ENCODE peak calls at places on chromosomes 1 and 21, in four cellular contexts. P is K562, N is GM12878, S is HL-60. W is an unnamed sample.

GRCh38 chr21:40797881-40798280 is 49.1 kb downstream of the DSCAM start:
- DNase-seq in N (no peak), P (no peak), S (no peak), W (no peak)

GRCh38 chr1:204431310-204432184 is 19.9 kb upstream of the PPP1R15B start:
- DNase-seq in S (peak; percentile 72), P (peak; percentile 87), N (no peak), W (peak; percentile 70)

GRCh38 chr1:55468438-55468837 is 253.3 kb upstream of the USP24 start:
- DNase-seq in N (no peak), S (no peak), P (peak; percentile 7), W (no peak)

GRCh38 chr1:7526867-7527732 is 244.0 kb upstream of the VAMP3 start:
- DNase-seq in P (no peak), S (no peak), N (no peak), W (no peak)

GRCh38 chr1:187244623-187245022 is 415.9 kb downstream of the PLA2G4A start:
- DNase-seq in P (no peak), S (no peak), N (no peak), W (no peak)

GRCh38 chr1:194366705-194367104 is 1180.3 kb upstream of the B3GALT2 start:
- DNase-seq in P (no peak), S (no peak), N (no peak), W (no peak)

GRCh38 chr1:112267929-112268328 is 128.1 kb upstream of the CTTNBP2NL start:
- DNase-seq in P (no peak), S (no peak), N (no peak), W (no peak)

GRCh38 chr1:38527373-38527966 is 332.1 kb downstream of the RRAGC start:
- DNase-seq in N (peak; percentile 83), P (peak; percentile 76), S (no peak), W (peak; percentile 64)

GRCh38 chr1:91596474-91596873 is 95.8 kb downstream of the CDC7 start:
- DNase-seq in P (peak; percentile 79), S (no peak), N (no peak), W (no peak)

GRCh38 chr1:57623039-57623790 is 199.4 kb upstream of the DAB1 start:
- DNase-seq in N (no peak), S (no peak), P (peak; percentile 5), W (no peak)

GRCh38 chr1:81920245-81920740 is 119.6 kb downstream of the ADGRL2 start:
- DNase-seq in N (no peak), P (no peak), S (no peak), W (no peak)

GRCh38 chr1:33327587-33328325 is 6.9 kb upstream of the A3GALT2 start:
- DNase-seq in S (peak; percentile 77), P (no peak), N (no peak), W (no peak)

GRCh38 chr1:79040424-79041089 is 34.0 kb upstream of the ADGRL4 start:
- DNase-seq in P (no peak), S (no peak), N (peak; percentile 23), W (no peak)

GRCh38 chr1:65149753-65150463 is 1.9 kb downstream of the AK4 start:
- DNase-seq in S (no peak), P (no peak), N (no peak), W (no peak)

GRCh38 chr1:21944261-21945074 is 7.4 kb upstream of the HSPG2 start:
- DNase-seq in P (no peak), N (no peak), S (no peak), W (no peak)

DNA sequence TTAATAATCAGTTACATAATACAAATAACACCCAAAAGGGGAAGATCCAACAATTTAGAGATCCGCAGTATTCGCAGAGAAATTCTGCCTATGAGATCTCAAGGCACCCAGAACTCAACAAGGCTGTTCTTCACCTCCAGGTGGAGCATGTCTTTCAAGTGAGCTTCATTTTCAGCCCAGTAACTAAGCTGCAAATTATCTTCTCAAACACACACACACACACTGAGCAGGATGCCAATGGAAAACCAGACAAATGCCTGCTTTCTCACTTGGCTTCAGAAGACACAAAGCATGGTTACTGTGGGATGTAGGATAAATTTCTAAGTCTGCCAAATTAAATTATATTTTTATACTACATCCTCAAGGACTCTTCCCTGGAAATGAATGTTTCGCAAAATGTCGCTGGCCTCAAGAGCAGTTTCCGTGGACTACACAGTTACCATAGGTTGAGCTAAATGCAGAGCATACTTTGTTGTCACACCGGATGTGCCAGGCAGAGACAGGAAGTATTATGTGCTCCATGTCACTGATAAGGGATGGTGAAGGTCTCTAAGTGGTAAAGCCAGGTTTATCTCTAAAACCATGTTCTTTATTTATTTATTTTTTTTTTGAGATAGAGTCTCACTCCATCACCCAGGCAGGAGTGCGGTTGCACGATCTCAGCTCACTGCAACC is 30.3 kb downstream of the UBR4 start:
- DNase-seq in S (no peak), P (peak; percentile 83), N (no peak), W (peak; percentile 3)
- TF ChIP-seq SPI1 in S (no peak), P (no peak), N (no peak), W (no peak)

GRCh38 chr1:209751627-209752231 is 4.1 kb upstream of the TRAF3IP3 start:
- DNase-seq in N (peak; percentile 86), P (no peak), S (no peak), W (no peak)
- TF ChIP-seq SPI1 in N (peak; percentile 49), P (no peak), S (no peak), W (peak; percentile 65)

GRCh38 chr1:147811751-147812150 is 51.3 kb upstream of the GJA5 start:
- DNase-seq in P (no peak), N (no peak), S (no peak), W (no peak)

GRCh38 chr1:147820898-147821297 is 60.5 kb upstream of the GJA5 start:
- DNase-seq in N (no peak), S (no peak), P (peak; percentile 20), W (no peak)

GRCh38 chr1:147812799-147813198 is 52.4 kb upstream of the GJA5 start:
- DNase-seq in N (no peak), S (no peak), P (no peak), W (no peak)

GRCh38 chr1:147811273-147811672 is 50.9 kb upstream of the GJA5 start:
- DNase-seq in S (no peak), P (no peak), N (no peak), W (no peak)

GRCh38 chr1:147815503-147815902 is 55.1 kb upstream of the GJA5 start:
- DNase-seq in N (no peak), P (no peak), S (no peak), W (no peak)
- TF ChIP-seq SPI1 in N (no peak), P (no peak), S (no peak), W (no peak)

GRCh38 chr1:23522244-23523013 is 8.6 kb downstream of the E2F2 start:
- DNase-seq in S (no peak), P (no peak), N (no peak), W (no peak)
- TF ChIP-seq SPI1 in S (no peak), P (no peak), N (no peak), W (no peak)

GRCh38 chr1:159229486-159229885 is 24.8 kb downstream of the ACKR1 start:
- DNase-seq in N (no peak), S (no peak), P (no peak), W (no peak)

GRCh38 chr1:159228554-159228953 is 23.9 kb downstream of the ACKR1 start:
- DNase-seq in S (no peak), N (no peak), P (no peak), W (no peak)

GRCh38 chr1:159229896-159230295 is 25.2 kb downstream of the ACKR1 start:
- DNase-seq in N (no peak), P (no peak), S (no peak), W (no peak)
- TF ChIP-seq SPI1 in N (no peak), P (no peak), S (no peak), W (no peak)

GRCh38 chr1:40635763-40636500 is 29.6 kb downstream of the RIMS3 start:
- DNase-seq in N (no peak), S (no peak), P (no peak), W (no peak)

GRCh38 chr1:40630488-40631223 is 34.8 kb downstream of the RIMS3 start:
- DNase-seq in P (peak; percentile 80), N (no peak), S (no peak), W (no peak)

GRCh38 chr1:40636777-40637176 is 28.7 kb downstream of the RIMS3 start:
- DNase-seq in P (no peak), N (no peak), S (no peak), W (no peak)

GRCh38 chr1:40634901-40635655 is 30.4 kb downstream of the RIMS3 start:
- DNase-seq in N (no peak), S (no peak), P (no peak), W (no peak)

DNA sequence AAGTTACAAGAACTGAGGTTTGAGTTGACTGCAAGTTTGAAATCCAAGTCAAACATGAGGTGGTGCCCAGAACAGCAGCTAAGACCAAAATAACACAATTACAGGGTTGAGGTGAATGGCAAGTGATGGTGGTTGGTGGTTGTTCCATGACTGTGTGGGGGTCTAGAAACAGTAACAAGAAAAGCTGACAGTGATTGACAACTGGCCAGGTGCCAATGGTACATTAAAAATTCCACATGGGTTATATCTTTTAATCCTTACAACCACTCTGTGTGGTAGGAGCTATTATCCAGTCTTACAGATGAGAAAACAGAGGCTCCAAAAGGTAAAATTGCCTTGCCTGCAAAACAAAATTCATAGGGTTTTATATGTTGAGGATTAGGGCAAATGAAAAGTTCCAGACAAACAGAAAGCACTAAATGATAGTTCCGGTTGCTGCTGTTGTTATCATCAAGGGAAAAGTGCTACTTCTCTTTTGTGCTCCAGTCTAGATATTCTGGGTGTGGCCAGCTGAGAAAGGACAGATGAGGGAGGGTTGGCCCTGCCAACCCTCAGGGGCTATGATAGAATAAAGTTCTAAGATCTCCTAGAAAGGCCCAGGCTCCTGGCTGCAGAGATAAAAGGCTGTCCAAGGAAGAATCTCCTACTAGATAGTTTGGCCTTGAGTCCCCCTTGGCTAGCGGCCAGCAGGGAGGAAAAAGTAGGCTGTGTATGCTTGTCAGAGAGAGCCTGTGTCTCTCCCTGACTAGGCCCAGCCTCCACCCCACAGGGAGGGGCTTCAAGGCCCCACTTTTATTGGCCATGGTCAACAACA is 31.7 kb downstream of the RIMS3 start:
- DNase-seq in P (peak; percentile 98), N (no peak), S (no peak), W (no peak)
- TF ChIP-seq SPI1 in P (peak; percentile 32), N (no peak), S (no peak), W (no peak)

GRCh38 chr1:114153051-114153620 is 533 bp downstream of the SYT6 start:
- DNase-seq in N (no peak), P (no peak), S (no peak), W (peak; percentile 39)
- TF ChIP-seq SPI1 in N (no peak), P (no peak), S (no peak), W (no peak)

GRCh38 chr1:62045579-62045978 is 149.1 kb upstream of the L1TD1 start:
- DNase-seq in P (peak; percentile 3), S (no peak), N (no peak), W (no peak)
- TF ChIP-seq SPI1 in P (no peak), S (no peak), N (no peak), W (no peak)

W was measured in GM12891.